ENCODE peak calls at places on chromosome 7, in seven cellular contexts. W, O, D, N, L, J and K are unnamed samples.

GRCh38 chr7:134427896-134428295 is 31.0 kb downstream of the AKR1B1 start:
- DNase-seq in W (no peak), O (no peak), D (no peak), N (no peak), L (no peak), J (no peak), K (no peak)

GRCh38 chr7:125506331-125506730 is 576.7 kb upstream of the POT1 start:
- DNase-seq in W (no peak), O (no peak), D (no peak), N (peak), L (no peak), J (no peak), K (no peak)

GRCh38 chr7:47400741-47401206 is 181.1 kb downstream of the TNS3 start:
- DNase-seq in W (no peak), O (no peak), D (no peak), N (no peak), L (no peak), J (no peak), K (no peak)

GRCh38 chr7:151672706-151673105 is 153.0 kb upstream of the RHEB start:
- DNase-seq in W (no peak), O (no peak), D (no peak), N (no peak), L (no peak), J (no peak), K (no peak)

GRCh38 chr7:31545549-31545948 is 31.7 kb downstream of the ITPRID1 start:
- DNase-seq in W (no peak), O (no peak), D (no peak), N (no peak), L (no peak), J (no peak), K (no peak)

GRCh38 chr7:41695661-41696322 is 7.1 kb downstream of the INHBA start:
- DNase-seq in W (no peak), O (peak), D (no peak), N (no peak), L (no peak), J (no peak), K (no peak)

GRCh38 chr7:106216517-106217088 is 68.2 kb downstream of the NAMPT start:
- DNase-seq in W (no peak), O (peak), D (no peak), N (no peak), L (no peak), J (no peak), K (no peak)

GRCh38 chr7:50304158-50304910 is at the start of gene IKZF1:
- DNase-seq in W (peak), O (peak), D (peak), N (peak), L (peak), J (peak), K (peak)

GRCh38 chr7:32890553-32891045 is 961 bp downstream of the KBTBD2 start:
- DNase-seq in W (no peak), O (peak), D (peak), N (no peak), L (peak), J (peak), K (peak)

GRCh38 chr7:98619450-98620321 is 2.6 kb downstream of the NPTX2 start:
- DNase-seq in W (no peak), O (peak), D (peak), N (peak), L (no peak), J (no peak), K (no peak)

GRCh38 chr7:41886906-41887311 is 184.0 kb upstream of the INHBA start:
- DNase-seq in W (peak), O (peak), D (no peak), N (no peak), L (no peak), J (no peak), K (no peak)

GRCh38 chr7:102444961-102445673 is 11.7 kb downstream of the ORAI2 start:
- DNase-seq in W (no peak), O (no peak), D (no peak), N (no peak), L (no peak), J (peak), K (no peak)

GRCh38 chr7:102436123-102436522 is 2.7 kb downstream of the ORAI2 start:
- DNase-seq in W (no peak), O (no peak), D (no peak), N (no peak), L (no peak), J (no peak), K (no peak)

GRCh38 chr7:102445674-102446071 is 12.3 kb downstream of the ORAI2 start:
- DNase-seq in W (no peak), O (no peak), D (no peak), N (no peak), L (no peak), J (no peak), K (no peak)

GRCh38 chr7:102439963-102440795 is 6.8 kb downstream of the ORAI2 start:
- DNase-seq in W (peak), O (peak), D (no peak), N (peak), L (no peak), J (no peak), K (no peak)
- TF ChIP-seq CTCF in W (no peak), O (no peak), D (no peak), N (no peak), L (no peak), J (no peak), K (no peak)

GRCh38 chr7:75650671-75651070 is 88.1 kb downstream of the HIP1 start:
- DNase-seq in W (peak), O (no peak), D (no peak), N (no peak), L (no peak), J (no peak), K (peak)

GRCh38 chr7:75647709-75648438 is 90.9 kb downstream of the HIP1 start:
- DNase-seq in W (no peak), O (no peak), D (no peak), N (no peak), L (no peak), J (no peak), K (no peak)

GRCh38 chr7:75652788-75653187 is 86.0 kb downstream of the HIP1 start:
- DNase-seq in W (no peak), O (no peak), D (no peak), N (no peak), L (no peak), J (no peak), K (no peak)

GRCh38 chr7:75649462-75649861 is 89.3 kb downstream of the HIP1 start:
- DNase-seq in W (no peak), O (no peak), D (no peak), N (no peak), L (no peak), J (no peak), K (no peak)

DNA sequence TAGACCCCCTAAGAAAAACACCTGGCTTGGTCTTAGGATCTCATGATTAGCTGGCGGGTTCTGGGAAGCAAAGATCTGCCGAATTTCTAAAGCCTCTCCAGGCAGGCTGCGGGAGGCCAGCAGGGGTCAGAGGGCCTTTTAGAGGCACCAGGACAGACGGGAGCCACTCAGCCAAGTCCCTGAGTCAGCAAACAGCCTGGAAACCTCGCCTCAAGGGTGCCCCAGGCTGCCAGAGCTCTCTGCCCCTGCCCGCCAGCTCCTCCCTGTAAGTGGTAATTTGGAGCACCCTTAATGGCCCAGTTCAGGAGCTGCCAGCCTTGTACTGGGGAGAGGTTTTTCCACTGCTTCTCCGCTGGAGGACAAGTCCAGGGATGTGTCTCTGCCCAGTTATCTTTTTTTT is 88.7 kb downstream of the HIP1 start:
- DNase-seq in W (no peak), O (no peak), D (no peak), N (peak), L (no peak), J (no peak), K (no peak)
- TF ChIP-seq CTCF in W (no peak), O (no peak), D (no peak), N (no peak), L (no peak), J (no peak), K (no peak)

GRCh38 chr7:36151921-36152755 is 916 bp upstream of the EEPD1 start:
- DNase-seq in W (no peak), O (no peak), D (no peak), N (no peak), L (no peak), J (no peak), K (no peak)

GRCh38 chr7:36155811-36156361 is 2.8 kb downstream of the EEPD1 start:
- DNase-seq in W (no peak), O (no peak), D (peak), N (no peak), L (no peak), J (no peak), K (no peak)

GRCh38 chr7:36152756-36153570 is at the start of gene EEPD1:
- DNase-seq in W (peak), O (peak), D (peak), N (peak), L (peak), J (peak), K (peak)

GRCh38 chr7:36153571-36154097 is 580 bp downstream of the EEPD1 start:
- DNase-seq in W (peak), O (no peak), D (no peak), N (no peak), L (peak), J (no peak), K (no peak)

GRCh38 chr7:36154255-36155212 is 1.5 kb downstream of the EEPD1 start:
- DNase-seq in W (no peak), O (no peak), D (no peak), N (no peak), L (no peak), J (no peak), K (no peak)
- TF ChIP-seq CTCF in W (no peak), O (no peak), D (no peak), N (no peak), L (no peak), J (no peak), K (no peak)

GRCh38 chr7:118525020-118525419 is 300.5 kb downstream of the ANKRD7 start:
- DNase-seq in W (no peak), O (no peak), D (no peak), N (no peak), L (no peak), J (no peak), K (no peak)
- TF ChIP-seq CTCF in W (no peak), O (no peak), D (no peak), N (no peak), L (no peak), J (no peak), K (no peak)

GRCh38 chr7:26500749-26501352 is 209.2 kb downstream of the SNX10 start:
- DNase-seq in W (no peak), O (peak), D (peak), N (no peak), L (no peak), J (peak), K (no peak)
- TF ChIP-seq CTCF in W (peak), O (peak), D (peak), N (no peak), L (peak), J (peak), K (peak)